ENCODE peak calls at places on chromosome 1, in six cellular contexts. One of them, this sample, is unnamed.

GRCh38 chr1:75836528-75836927 is 39.8 kb downstream of the MSH4 start:
- DNase-seq in AG08396: no peak
- DNase-seq in HL-60: no peak
- DNase-seq in amniotic stem cell: no peak
- DNase-seq in small intestine: no peak
- DNase-seq in fibroblast of lung: no peak
- DNase-seq in this sample: no peak

GRCh38 chr1:58047265-58047858 is 499.2 kb downstream of the OMA1 start:
- DNase-seq in AG08396: peak; percentile 29
- DNase-seq in HL-60: peak; percentile 18
- DNase-seq in amniotic stem cell: no peak
- DNase-seq in small intestine: peak; percentile 14
- DNase-seq in fibroblast of lung: no peak
- DNase-seq in this sample: peak; percentile 77

GRCh38 chr1:240352769-240353168 is 259.2 kb downstream of the GREM2 start:
- DNase-seq in AG08396: peak; percentile 7
- DNase-seq in HL-60: no peak
- DNase-seq in amniotic stem cell: no peak
- DNase-seq in small intestine: no peak
- DNase-seq in fibroblast of lung: peak; percentile 61
- DNase-seq in this sample: no peak

GRCh38 chr1:181767001-181767708 is 283.8 kb downstream of the CACNA1E start:
- DNase-seq in AG08396: no peak
- DNase-seq in HL-60: no peak
- DNase-seq in amniotic stem cell: no peak
- DNase-seq in small intestine: no peak
- DNase-seq in fibroblast of lung: no peak
- DNase-seq in this sample: no peak

GRCh38 chr1:6634278-6635052 is 9.8 kb downstream of the THAP3 start:
- DNase-seq in AG08396: peak; percentile 53
- DNase-seq in HL-60: peak; percentile 53
- DNase-seq in amniotic stem cell: no peak
- DNase-seq in small intestine: peak; percentile 68
- DNase-seq in fibroblast of lung: peak; percentile 36
- DNase-seq in this sample: peak; percentile 55

GRCh38 chr1:200359610-200360163 is 50.1 kb downstream of the ZNF281 start:
- DNase-seq in AG08396: no peak
- DNase-seq in HL-60: peak; percentile 67
- DNase-seq in amniotic stem cell: no peak
- DNase-seq in small intestine: no peak
- DNase-seq in fibroblast of lung: peak; percentile 78
- DNase-seq in this sample: peak; percentile 23

GRCh38 chr1:18890704-18891103 is 11.7 kb downstream of the ALDH4A1 start:
- DNase-seq in AG08396: peak; percentile 75
- DNase-seq in HL-60: no peak
- DNase-seq in amniotic stem cell: no peak
- DNase-seq in small intestine: no peak
- DNase-seq in fibroblast of lung: peak; percentile 62
- DNase-seq in this sample: peak; percentile 74

GRCh38 chr1:2582401-2582800 is 4.2 kb upstream of the PRXL2B start:
- DNase-seq in AG08396: no peak
- DNase-seq in HL-60: no peak
- DNase-seq in amniotic stem cell: no peak
- DNase-seq in small intestine: no peak
- DNase-seq in fibroblast of lung: no peak
- DNase-seq in this sample: no peak

This sample was measured in GM03348.